ENCODE peak calls at places on chromosomes 16 and 17, in six cellular contexts. One of them, this sample, is unnamed.

GRCh38 chr16:58717994-58718393 is 16.1 kb downstream of the GOT2 start:
- DNase-seq in psoas muscle: no peak
- DNase-seq in tibial artery: no peak
- DNase-seq in CD8-positive, alpha-beta memory T cell: no peak
- DNase-seq in AG04450: no peak
- DNase-seq in right atrium auricular region: no peak
- DNase-seq in this sample: no peak

GRCh38 chr17:46262271-46262670 is 32.7 kb upstream of the LRRC37A start:
- DNase-seq in psoas muscle: no peak
- DNase-seq in tibial artery: no peak
- DNase-seq in CD8-positive, alpha-beta memory T cell: no peak
- DNase-seq in AG04450: no peak
- DNase-seq in right atrium auricular region: no peak
- DNase-seq in this sample: no peak

GRCh38 chr17:65231662-65232335 is 94.6 kb downstream of the RGS9 start:
- DNase-seq in psoas muscle: no peak
- DNase-seq in tibial artery: no peak
- DNase-seq in CD8-positive, alpha-beta memory T cell: peak
- DNase-seq in AG04450: peak
- DNase-seq in right atrium auricular region: no peak
- DNase-seq in this sample: peak

GRCh38 chr17:36934759-36935630 is 2.3 kb upstream of the LHX1 start:
- DNase-seq in psoas muscle: no peak
- DNase-seq in tibial artery: no peak
- DNase-seq in CD8-positive, alpha-beta memory T cell: no peak
- DNase-seq in AG04450: no peak
- DNase-seq in right atrium auricular region: no peak
- DNase-seq in this sample: no peak

GRCh38 chr17:79354173-79354820 is 256.6 kb downstream of the RBFOX3 start:
- DNase-seq in psoas muscle: no peak
- DNase-seq in tibial artery: no peak
- DNase-seq in CD8-positive, alpha-beta memory T cell: no peak
- DNase-seq in AG04450: no peak
- DNase-seq in right atrium auricular region: no peak
- DNase-seq in this sample: no peak

GRCh38 chr16:58158137-58158536 is 29.0 kb upstream of the CFAP20 start:
- DNase-seq in psoas muscle: no peak
- DNase-seq in tibial artery: no peak
- DNase-seq in CD8-positive, alpha-beta memory T cell: no peak
- DNase-seq in AG04450: no peak
- DNase-seq in right atrium auricular region: no peak
- DNase-seq in this sample: no peak

GRCh38 chr17:32870969-32871368 is 6.0 kb downstream of the MYO1D start:
- DNase-seq in psoas muscle: peak
- DNase-seq in tibial artery: peak
- DNase-seq in CD8-positive, alpha-beta memory T cell: no peak
- DNase-seq in AG04450: no peak
- DNase-seq in right atrium auricular region: no peak
- DNase-seq in this sample: peak

GRCh38 chr17:80362428-80363119 is 52.4 kb upstream of the ENDOV start:
- DNase-seq in psoas muscle: peak
- DNase-seq in tibial artery: peak
- DNase-seq in CD8-positive, alpha-beta memory T cell: no peak
- DNase-seq in AG04450: no peak
- DNase-seq in right atrium auricular region: peak
- DNase-seq in this sample: peak

GRCh38 chr16:20878682-20879147 is 21.4 kb downstream of the DCUN1D3 start:
- DNase-seq in psoas muscle: no peak
- DNase-seq in tibial artery: no peak
- DNase-seq in CD8-positive, alpha-beta memory T cell: no peak
- DNase-seq in AG04450: no peak
- DNase-seq in right atrium auricular region: no peak
- DNase-seq in this sample: no peak

GRCh38 chr17:7850970-7851437 is 3.9 kb upstream of the TMEM88 start:
- DNase-seq in psoas muscle: no peak
- DNase-seq in tibial artery: peak
- DNase-seq in CD8-positive, alpha-beta memory T cell: no peak
- DNase-seq in AG04450: no peak
- DNase-seq in right atrium auricular region: no peak
- DNase-seq in this sample: no peak
- H3K4me3 ChIP-seq in psoas muscle: peak
- H3K4me3 ChIP-seq in tibial artery: no peak
- H3K4me3 ChIP-seq in CD8-positive, alpha-beta memory T cell: peak
- H3K4me3 ChIP-seq in AG04450: no peak
- H3K4me3 ChIP-seq in right atrium auricular region: no peak
- H3K4me3 ChIP-seq in this sample: no peak

GRCh38 chr17:83200231-83200699 is 120.9 kb downstream of the METRNL start:
- DNase-seq in psoas muscle: peak
- DNase-seq in tibial artery: peak
- DNase-seq in CD8-positive, alpha-beta memory T cell: no peak
- DNase-seq in AG04450: no peak
- DNase-seq in right atrium auricular region: peak
- DNase-seq in this sample: no peak
- H3K4me3 ChIP-seq in psoas muscle: no peak
- H3K4me3 ChIP-seq in tibial artery: no peak
- H3K4me3 ChIP-seq in CD8-positive, alpha-beta memory T cell: peak
- H3K4me3 ChIP-seq in AG04450: no peak
- H3K4me3 ChIP-seq in right atrium auricular region: no peak
- H3K4me3 ChIP-seq in this sample: no peak

DNA sequence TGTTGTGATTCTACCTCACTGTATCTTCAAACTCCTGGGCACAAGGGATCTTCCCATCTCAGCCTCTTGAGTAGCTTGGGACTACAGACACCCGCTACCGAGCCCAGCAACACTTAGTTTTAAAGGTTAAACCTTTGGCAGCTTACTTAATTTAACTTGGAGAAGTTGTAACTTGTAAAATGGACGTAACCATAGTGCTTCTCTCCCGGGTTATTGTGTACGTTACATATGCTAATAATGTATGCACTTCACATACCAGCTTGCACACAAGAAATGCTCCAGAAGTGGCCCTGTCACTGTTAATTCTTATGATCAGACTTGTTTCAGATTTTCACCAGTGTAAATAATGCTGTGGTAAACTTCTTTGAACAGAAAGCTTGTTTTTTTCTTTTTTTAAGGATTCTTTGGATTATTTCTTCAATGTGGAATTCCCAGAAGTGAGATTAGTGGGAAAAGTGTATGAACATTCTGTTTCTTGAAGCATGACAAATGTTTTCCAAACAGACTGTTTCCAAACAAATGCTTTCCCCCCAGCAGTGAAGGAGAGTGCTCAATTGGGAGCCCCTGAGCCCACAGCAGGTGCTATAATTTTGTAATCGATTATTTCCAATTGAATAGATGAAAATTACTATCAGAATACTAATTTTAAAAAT is 61.5 kb downstream of the EPN2 start:
- DNase-seq in psoas muscle: no peak
- DNase-seq in tibial artery: no peak
- DNase-seq in CD8-positive, alpha-beta memory T cell: no peak
- DNase-seq in AG04450: no peak
- DNase-seq in right atrium auricular region: no peak
- DNase-seq in this sample: no peak
- H3K4me3 ChIP-seq in psoas muscle: no peak
- H3K4me3 ChIP-seq in tibial artery: no peak
- H3K4me3 ChIP-seq in CD8-positive, alpha-beta memory T cell: no peak
- H3K4me3 ChIP-seq in AG04450: no peak
- H3K4me3 ChIP-seq in right atrium auricular region: no peak
- H3K4me3 ChIP-seq in this sample: no peak

GRCh38 chr17:40101367-40102210 is 1.2 kb upstream of the NR1D1 start:
- DNase-seq in psoas muscle: no peak
- DNase-seq in tibial artery: no peak
- DNase-seq in CD8-positive, alpha-beta memory T cell: no peak
- DNase-seq in AG04450: no peak
- DNase-seq in right atrium auricular region: no peak
- DNase-seq in this sample: no peak
- H3K4me3 ChIP-seq in psoas muscle: peak
- H3K4me3 ChIP-seq in tibial artery: peak
- H3K4me3 ChIP-seq in CD8-positive, alpha-beta memory T cell: peak
- H3K4me3 ChIP-seq in AG04450: no peak
- H3K4me3 ChIP-seq in right atrium auricular region: peak
- H3K4me3 ChIP-seq in this sample: peak

GRCh38 chr16:47750371-47750770 is 289.2 kb downstream of the PHKB start:
- DNase-seq in psoas muscle: no peak
- DNase-seq in tibial artery: no peak
- DNase-seq in CD8-positive, alpha-beta memory T cell: no peak
- DNase-seq in AG04450: no peak
- DNase-seq in right atrium auricular region: no peak
- DNase-seq in this sample: no peak

DNA sequence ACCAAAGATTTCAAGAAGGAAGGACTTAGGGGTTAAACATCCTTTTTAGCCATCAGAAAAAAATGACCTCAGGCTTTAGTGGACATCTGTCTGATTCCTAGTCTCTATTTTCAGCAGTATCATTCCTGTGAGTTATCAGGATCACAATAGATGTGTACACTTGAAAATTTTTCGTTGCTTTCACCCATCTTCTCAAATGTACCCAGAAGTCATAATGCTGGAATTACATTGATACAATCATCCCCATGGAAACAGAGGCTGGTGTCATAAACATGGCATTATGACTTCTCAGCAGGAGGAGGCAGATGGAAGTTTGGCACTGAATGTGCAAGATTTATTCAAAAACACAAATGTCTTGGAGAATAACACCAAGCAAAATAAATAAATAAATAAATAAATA is 292.5 kb downstream of the PHKB start:
- DNase-seq in psoas muscle: no peak
- DNase-seq in tibial artery: no peak
- DNase-seq in CD8-positive, alpha-beta memory T cell: no peak
- DNase-seq in AG04450: no peak
- DNase-seq in right atrium auricular region: no peak
- DNase-seq in this sample: no peak
- H3K4me3 ChIP-seq in psoas muscle: no peak
- H3K4me3 ChIP-seq in tibial artery: no peak
- H3K4me3 ChIP-seq in CD8-positive, alpha-beta memory T cell: no peak
- H3K4me3 ChIP-seq in AG04450: no peak
- H3K4me3 ChIP-seq in right atrium auricular region: no peak
- H3K4me3 ChIP-seq in this sample: no peak

DNA sequence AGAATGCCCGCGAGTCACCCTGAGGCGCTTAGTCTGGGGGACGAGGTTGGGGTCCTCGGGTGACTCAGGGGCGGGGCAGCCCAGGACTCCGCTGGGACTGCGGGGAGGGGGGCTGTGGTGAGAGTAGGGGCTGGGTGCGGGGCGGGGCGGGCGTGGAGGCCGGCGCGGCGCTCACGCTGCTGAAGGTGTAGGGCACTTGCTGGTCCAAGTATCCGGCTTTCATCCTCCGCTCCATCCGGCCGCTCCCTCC is 832 bp downstream of the ETV4 start:
- DNase-seq in psoas muscle: peak
- DNase-seq in tibial artery: no peak
- DNase-seq in CD8-positive, alpha-beta memory T cell: no peak
- DNase-seq in AG04450: no peak
- DNase-seq in right atrium auricular region: no peak
- DNase-seq in this sample: no peak
- H3K4me3 ChIP-seq in psoas muscle: peak
- H3K4me3 ChIP-seq in tibial artery: peak
- H3K4me3 ChIP-seq in CD8-positive, alpha-beta memory T cell: peak
- H3K4me3 ChIP-seq in AG04450: peak
- H3K4me3 ChIP-seq in right atrium auricular region: peak
- H3K4me3 ChIP-seq in this sample: peak

DNA sequence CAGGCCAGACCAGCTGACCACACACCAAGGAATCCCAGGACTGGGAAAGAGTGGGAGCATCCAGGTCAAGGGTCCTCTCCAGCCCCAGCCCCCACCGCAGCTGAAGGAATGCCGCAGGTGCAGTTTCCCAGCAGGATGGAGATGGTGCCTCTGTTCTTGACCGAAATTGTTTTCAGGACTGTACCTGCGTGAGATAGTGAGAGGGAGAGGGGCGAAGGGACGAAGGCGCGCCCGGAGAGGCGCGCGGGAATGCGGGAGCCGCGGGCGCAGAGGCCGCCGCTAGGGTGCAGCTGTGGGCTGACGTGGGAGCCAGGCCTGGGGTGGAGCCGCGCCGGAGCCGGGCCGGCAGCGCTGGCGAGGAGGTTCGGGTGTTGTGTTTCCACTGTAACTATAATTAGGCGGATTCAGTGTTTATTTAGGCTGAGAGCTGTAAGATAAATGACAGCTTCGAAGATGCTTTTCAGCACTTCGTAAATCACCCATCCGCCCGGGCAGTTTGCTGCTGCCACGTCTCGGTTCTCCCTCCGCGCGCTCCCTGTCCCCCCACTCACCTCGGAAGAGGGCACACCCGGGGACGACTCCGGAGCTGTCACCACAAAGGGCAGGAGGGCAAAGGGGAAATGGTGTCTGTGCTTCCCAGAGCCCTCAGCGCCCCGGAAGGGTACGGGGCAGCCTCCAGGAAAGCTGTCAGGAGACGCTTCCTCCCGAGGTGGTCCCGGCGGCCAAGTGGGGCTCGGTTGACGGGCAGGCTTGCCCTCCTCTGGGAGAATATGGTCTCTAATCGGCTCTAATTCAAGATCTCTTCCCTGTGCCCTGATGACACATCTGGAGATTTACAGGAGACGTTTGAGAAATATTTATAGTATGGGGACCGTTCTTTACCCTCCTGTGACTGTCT is 38.2 kb downstream of the HOXB1 start:
- DNase-seq in psoas muscle: peak
- DNase-seq in tibial artery: no peak
- DNase-seq in CD8-positive, alpha-beta memory T cell: peak
- DNase-seq in AG04450: no peak
- DNase-seq in right atrium auricular region: peak
- DNase-seq in this sample: no peak
- H3K4me3 ChIP-seq in psoas muscle: peak
- H3K4me3 ChIP-seq in tibial artery: peak
- H3K4me3 ChIP-seq in CD8-positive, alpha-beta memory T cell: peak
- H3K4me3 ChIP-seq in AG04450: peak
- H3K4me3 ChIP-seq in right atrium auricular region: peak
- H3K4me3 ChIP-seq in this sample: peak

GRCh38 chr17:82302991-82303943 is 14.1 kb downstream of the CD7 start:
- DNase-seq in psoas muscle: no peak
- DNase-seq in tibial artery: no peak
- DNase-seq in CD8-positive, alpha-beta memory T cell: peak
- DNase-seq in AG04450: no peak
- DNase-seq in right atrium auricular region: no peak
- DNase-seq in this sample: no peak
- H3K4me3 ChIP-seq in psoas muscle: no peak
- H3K4me3 ChIP-seq in tibial artery: no peak
- H3K4me3 ChIP-seq in CD8-positive, alpha-beta memory T cell: peak
- H3K4me3 ChIP-seq in AG04450: no peak
- H3K4me3 ChIP-seq in right atrium auricular region: no peak
- H3K4me3 ChIP-seq in this sample: no peak

This sample was measured in skeletal muscle cell.